ENCODE peak calls at places on chromosomes 2 and 18, in six cellular contexts. One of them, this sample, is unnamed.

GRCh38 chr18:61710082-61710620 is 182.7 kb downstream of the RNF152 start:
- DNase-seq in SK-N-SH: no peak
- DNase-seq in PC-9: no peak
- DNase-seq in pancreas: no peak
- DNase-seq in neuronal stem cell: no peak
- DNase-seq in left ventricle myocardium inferior: no peak
- DNase-seq in this sample: no peak

GRCh38 chr2:62568074-62568473 is 62.1 kb upstream of the TMEM17 start:
- DNase-seq in pancreas: no peak
- DNase-seq in SK-N-SH: no peak
- DNase-seq in left ventricle myocardium inferior: no peak
- DNase-seq in PC-9: no peak
- DNase-seq in neuronal stem cell: no peak
- DNase-seq in this sample: no peak

GRCh38 chr18:7566587-7567486 is at the start of gene PTPRM:
- DNase-seq in PC-9: no peak
- DNase-seq in SK-N-SH: peak
- DNase-seq in left ventricle myocardium inferior: peak
- DNase-seq in neuronal stem cell: peak
- DNase-seq in pancreas: peak
- DNase-seq in this sample: peak

GRCh38 chr18:13376841-13377351 is 158.3 kb downstream of the LDLRAD4 start:
- DNase-seq in PC-9: no peak
- DNase-seq in SK-N-SH: no peak
- DNase-seq in left ventricle myocardium inferior: no peak
- DNase-seq in neuronal stem cell: no peak
- DNase-seq in pancreas: no peak
- DNase-seq in this sample: no peak

GRCh38 chr2:17196380-17196779 is 321.9 kb downstream of the RAD51AP2 start:
- DNase-seq in neuronal stem cell: no peak
- DNase-seq in left ventricle myocardium inferior: no peak
- DNase-seq in pancreas: no peak
- DNase-seq in PC-9: no peak
- DNase-seq in SK-N-SH: no peak
- DNase-seq in this sample: no peak

GRCh38 chr18:61662726-61663125 is 230.1 kb downstream of the RNF152 start:
- DNase-seq in neuronal stem cell: no peak
- DNase-seq in left ventricle myocardium inferior: no peak
- DNase-seq in PC-9: no peak
- DNase-seq in SK-N-SH: no peak
- DNase-seq in pancreas: no peak
- DNase-seq in this sample: no peak

GRCh38 chr2:189022002-189022401 is 47.8 kb downstream of the COL3A1 start:
- DNase-seq in PC-9: no peak
- DNase-seq in left ventricle myocardium inferior: no peak
- DNase-seq in neuronal stem cell: no peak
- DNase-seq in pancreas: no peak
- DNase-seq in SK-N-SH: peak
- DNase-seq in this sample: no peak

GRCh38 chr2:239564587-239564986 is 163.8 kb upstream of the HDAC4 start:
- DNase-seq in left ventricle myocardium inferior: no peak
- DNase-seq in pancreas: no peak
- DNase-seq in SK-N-SH: no peak
- DNase-seq in neuronal stem cell: no peak
- DNase-seq in PC-9: no peak
- DNase-seq in this sample: peak

GRCh38 chr2:237600205-237600846 is 9.8 kb upstream of the RAB17 start:
- DNase-seq in neuronal stem cell: no peak
- DNase-seq in left ventricle myocardium inferior: peak
- DNase-seq in pancreas: no peak
- DNase-seq in PC-9: no peak
- DNase-seq in SK-N-SH: peak
- DNase-seq in this sample: no peak

GRCh38 chr18:55781481-55781957 is 193.5 kb upstream of the TCF4 start:
- DNase-seq in neuronal stem cell: peak
- DNase-seq in PC-9: peak
- DNase-seq in pancreas: no peak
- DNase-seq in SK-N-SH: peak
- DNase-seq in left ventricle myocardium inferior: peak
- DNase-seq in this sample: no peak

GRCh38 chr2:85653996-85654395 is 14.0 kb downstream of the SFTPB start:
- DNase-seq in left ventricle myocardium inferior: no peak
- DNase-seq in neuronal stem cell: no peak
- DNase-seq in SK-N-SH: no peak
- DNase-seq in pancreas: no peak
- DNase-seq in PC-9: no peak
- DNase-seq in this sample: no peak

GRCh38 chr2:63712748-63713147 is 124.0 kb downstream of the MDH1 start:
- DNase-seq in neuronal stem cell: no peak
- DNase-seq in SK-N-SH: no peak
- DNase-seq in pancreas: no peak
- DNase-seq in PC-9: no peak
- DNase-seq in left ventricle myocardium inferior: no peak
- DNase-seq in this sample: no peak

GRCh38 chr2:5479265-5479928 is 212.8 kb upstream of the SOX11 start:
- DNase-seq in neuronal stem cell: peak
- DNase-seq in SK-N-SH: peak
- DNase-seq in left ventricle myocardium inferior: no peak
- DNase-seq in PC-9: no peak
- DNase-seq in pancreas: no peak
- DNase-seq in this sample: no peak

GRCh38 chr18:28411806-28412205 is 234.9 kb upstream of the CDH2 start:
- DNase-seq in pancreas: no peak
- DNase-seq in neuronal stem cell: no peak
- DNase-seq in left ventricle myocardium inferior: peak
- DNase-seq in SK-N-SH: no peak
- DNase-seq in PC-9: no peak
- DNase-seq in this sample: no peak

GRCh38 chr2:8314063-8314462 is 367.8 kb upstream of the ID2 start:
- DNase-seq in neuronal stem cell: no peak
- DNase-seq in left ventricle myocardium inferior: no peak
- DNase-seq in PC-9: no peak
- DNase-seq in pancreas: no peak
- DNase-seq in SK-N-SH: no peak
- DNase-seq in this sample: no peak

GRCh38 chr2:199717587-199717907 is 133.4 kb downstream of the FTCDNL1 start:
- DNase-seq in PC-9: no peak
- DNase-seq in left ventricle myocardium inferior: no peak
- DNase-seq in pancreas: no peak
- DNase-seq in SK-N-SH: no peak
- DNase-seq in neuronal stem cell: no peak
- DNase-seq in this sample: no peak

GRCh38 chr2:199713746-199714145 is 137.2 kb downstream of the FTCDNL1 start:
- DNase-seq in SK-N-SH: no peak
- DNase-seq in neuronal stem cell: no peak
- DNase-seq in left ventricle myocardium inferior: no peak
- DNase-seq in pancreas: no peak
- DNase-seq in PC-9: no peak
- DNase-seq in this sample: no peak

GRCh38 chr2:199718074-199718473 is 132.9 kb downstream of the FTCDNL1 start:
- DNase-seq in SK-N-SH: no peak
- DNase-seq in left ventricle myocardium inferior: no peak
- DNase-seq in pancreas: no peak
- DNase-seq in PC-9: no peak
- DNase-seq in neuronal stem cell: no peak
- DNase-seq in this sample: no peak

DNA sequence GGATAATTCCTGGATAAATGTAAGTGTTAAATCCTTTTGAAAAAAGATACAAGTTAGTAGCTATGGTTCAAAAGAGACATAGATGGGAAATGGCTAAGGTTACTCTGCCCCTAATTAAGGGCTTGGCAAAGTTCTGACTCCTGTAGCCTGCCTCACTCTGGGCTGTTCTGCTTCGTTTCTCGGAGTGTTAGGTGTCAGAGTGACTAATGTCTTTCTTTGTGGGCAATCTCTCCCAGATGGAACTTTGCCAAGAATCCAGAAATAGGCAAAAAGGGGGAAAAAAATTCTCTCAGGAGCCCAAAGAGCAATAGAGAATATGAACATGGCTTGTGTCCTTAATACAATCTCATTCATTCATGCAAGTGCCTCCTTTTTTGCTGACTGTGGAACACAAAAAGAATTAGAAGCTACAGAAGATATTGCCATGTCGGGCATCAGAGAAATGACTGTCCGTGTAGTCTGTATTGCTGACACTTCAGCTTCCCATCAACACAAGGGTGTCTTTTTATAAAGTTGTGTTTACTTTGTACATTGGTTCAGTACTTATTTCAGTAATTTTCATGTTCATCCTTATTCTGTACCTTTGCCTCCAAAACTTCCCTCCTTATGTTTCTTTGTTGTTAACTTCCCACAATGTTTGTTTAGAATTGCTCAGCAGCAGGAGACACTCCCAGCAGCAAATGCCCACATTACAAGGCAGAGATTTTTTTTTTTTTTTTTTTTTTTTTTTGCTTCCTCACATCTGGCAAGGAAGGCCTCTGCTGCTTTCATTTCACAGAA is 134.0 kb downstream of the FTCDNL1 start:
- DNase-seq in SK-N-SH: no peak
- DNase-seq in PC-9: peak
- DNase-seq in pancreas: no peak
- DNase-seq in neuronal stem cell: no peak
- DNase-seq in left ventricle myocardium inferior: no peak
- DNase-seq in this sample: no peak
- H3K27ac ChIP-seq in SK-N-SH: no peak
- H3K27ac ChIP-seq in PC-9: peak
- H3K27ac ChIP-seq in pancreas: no peak
- H3K27ac ChIP-seq in neuronal stem cell: no peak
- H3K27ac ChIP-seq in left ventricle myocardium inferior: no peak
- H3K27ac ChIP-seq in this sample: no peak

GRCh38 chr2:33059452-33060156 is 112.9 kb downstream of the LTBP1 start:
- DNase-seq in pancreas: no peak
- DNase-seq in SK-N-SH: no peak
- DNase-seq in PC-9: no peak
- DNase-seq in neuronal stem cell: no peak
- DNase-seq in left ventricle myocardium inferior: no peak
- DNase-seq in this sample: no peak

GRCh38 chr2:33062665-33063249 is 116.0 kb downstream of the LTBP1 start:
- DNase-seq in SK-N-SH: no peak
- DNase-seq in left ventricle myocardium inferior: no peak
- DNase-seq in PC-9: no peak
- DNase-seq in pancreas: no peak
- DNase-seq in neuronal stem cell: no peak
- DNase-seq in this sample: no peak

GRCh38 chr2:33064349-33064801 is 117.6 kb downstream of the LTBP1 start:
- DNase-seq in left ventricle myocardium inferior: no peak
- DNase-seq in neuronal stem cell: no peak
- DNase-seq in SK-N-SH: no peak
- DNase-seq in PC-9: no peak
- DNase-seq in pancreas: no peak
- DNase-seq in this sample: no peak

GRCh38 chr2:33058716-33059451 is 112.1 kb downstream of the LTBP1 start:
- DNase-seq in PC-9: no peak
- DNase-seq in pancreas: no peak
- DNase-seq in SK-N-SH: no peak
- DNase-seq in neuronal stem cell: no peak
- DNase-seq in left ventricle myocardium inferior: no peak
- DNase-seq in this sample: no peak

DNA sequence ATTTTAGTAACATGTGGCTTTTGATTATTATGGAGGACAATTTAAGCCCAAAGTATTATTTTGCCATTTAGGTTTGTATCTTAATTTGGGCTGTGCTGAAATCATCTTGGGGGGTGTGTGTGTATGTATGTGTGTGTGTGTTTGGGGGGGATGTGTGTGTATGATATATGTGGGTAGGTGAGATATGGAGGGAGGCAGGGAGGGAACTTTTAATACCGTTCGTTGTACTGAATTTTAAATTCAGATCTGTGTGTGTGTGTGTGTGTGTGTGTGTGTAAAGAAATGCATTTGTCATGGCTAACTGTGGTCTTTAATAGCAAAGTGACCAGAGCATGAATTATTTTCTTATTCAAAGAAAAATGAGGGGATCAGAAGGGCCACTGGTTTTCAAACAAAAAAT is 113.7 kb downstream of the LTBP1 start:
- DNase-seq in pancreas: no peak
- DNase-seq in PC-9: no peak
- DNase-seq in SK-N-SH: no peak
- DNase-seq in left ventricle myocardium inferior: no peak
- DNase-seq in neuronal stem cell: no peak
- DNase-seq in this sample: no peak
- H3K27ac ChIP-seq in pancreas: no peak
- H3K27ac ChIP-seq in PC-9: no peak
- H3K27ac ChIP-seq in SK-N-SH: peak
- H3K27ac ChIP-seq in left ventricle myocardium inferior: peak
- H3K27ac ChIP-seq in neuronal stem cell: no peak
- H3K27ac ChIP-seq in this sample: no peak

DNA sequence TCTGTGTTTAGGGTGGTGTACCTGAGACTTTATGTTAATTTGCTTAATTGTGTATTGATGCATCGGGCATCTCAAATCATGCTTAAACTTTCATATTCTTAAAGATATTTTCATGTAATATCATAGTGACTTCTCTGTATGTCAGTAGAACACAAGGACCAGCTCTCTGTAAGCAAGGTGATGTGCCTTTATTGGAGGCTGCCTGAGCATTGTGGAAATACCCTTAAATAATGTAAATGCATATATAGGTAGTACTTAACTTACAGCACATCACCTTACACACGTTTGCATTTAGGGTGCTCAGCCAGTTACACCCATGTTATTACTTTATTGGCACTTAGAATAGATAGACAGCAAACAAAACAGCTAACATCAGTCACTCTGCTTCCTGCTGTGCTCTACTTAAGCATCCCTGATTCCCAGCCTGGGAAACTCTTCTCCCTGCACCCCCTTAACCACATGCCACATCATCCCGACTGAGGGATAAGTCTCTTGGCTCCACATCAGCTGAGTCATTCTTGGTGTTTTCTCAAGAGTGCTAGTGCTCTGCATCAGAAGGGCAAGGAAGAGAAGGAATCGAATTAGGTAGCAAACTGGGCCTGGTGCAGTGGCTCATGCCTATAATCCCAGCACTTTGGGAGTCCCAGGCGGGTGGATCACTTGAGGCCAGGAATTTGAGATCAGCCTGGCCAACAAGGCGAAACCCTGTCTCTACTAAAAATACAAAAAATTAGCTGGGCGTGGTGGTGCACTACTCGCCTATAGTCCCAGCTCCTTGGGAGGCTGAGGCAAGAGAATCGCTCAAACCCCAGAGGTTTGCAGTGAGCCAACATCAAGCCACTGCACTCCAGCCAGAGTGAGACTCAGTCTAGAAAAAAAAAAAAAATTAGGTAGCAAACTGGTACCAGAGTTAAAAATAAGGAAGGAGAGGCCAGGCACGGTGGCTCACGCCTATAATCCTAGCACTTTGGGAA is 108.7 kb downstream of the MAP3K20 start:
- DNase-seq in SK-N-SH: peak
- DNase-seq in pancreas: no peak
- DNase-seq in neuronal stem cell: no peak
- DNase-seq in PC-9: peak
- DNase-seq in left ventricle myocardium inferior: no peak
- DNase-seq in this sample: no peak
- H3K27ac ChIP-seq in SK-N-SH: no peak
- H3K27ac ChIP-seq in pancreas: no peak
- H3K27ac ChIP-seq in neuronal stem cell: no peak
- H3K27ac ChIP-seq in PC-9: peak
- H3K27ac ChIP-seq in left ventricle myocardium inferior: peak
- H3K27ac ChIP-seq in this sample: no peak

DNA sequence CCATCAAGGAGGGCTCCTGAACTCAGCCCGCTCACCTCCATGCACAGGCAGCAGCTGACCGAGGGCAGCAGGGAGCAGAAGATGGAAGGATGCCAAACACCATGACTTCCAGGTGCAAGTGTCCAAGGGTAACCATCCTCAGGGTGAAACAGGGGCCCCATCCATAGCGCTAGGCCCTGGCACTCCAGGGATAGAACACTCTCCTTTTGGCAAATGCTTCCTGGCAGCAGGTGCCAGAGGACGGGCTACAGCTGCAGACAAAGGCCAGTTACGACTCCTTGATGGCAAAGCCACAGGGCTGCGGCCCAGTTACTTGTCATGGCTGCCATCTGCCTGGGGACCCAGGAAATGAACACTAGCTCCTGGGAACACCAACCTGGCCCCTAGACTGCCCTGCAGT is 178.9 kb downstream of the TMEM163 start:
- DNase-seq in SK-N-SH: no peak
- DNase-seq in left ventricle myocardium inferior: no peak
- DNase-seq in PC-9: no peak
- DNase-seq in pancreas: no peak
- DNase-seq in neuronal stem cell: no peak
- DNase-seq in this sample: no peak
- H3K27ac ChIP-seq in SK-N-SH: no peak
- H3K27ac ChIP-seq in left ventricle myocardium inferior: no peak
- H3K27ac ChIP-seq in PC-9: no peak
- H3K27ac ChIP-seq in pancreas: no peak
- H3K27ac ChIP-seq in neuronal stem cell: no peak
- H3K27ac ChIP-seq in this sample: no peak